ENCODE peak calls at places on chromosome X, in nine cellular contexts. B is fibroblast of lung, O is prostate gland, E is pancreas, R is colonic mucosa, S is DMS153, Q is mammary epithelial cell, P is NCI-H1092, Z is GM04504. F is an unnamed sample.

GRCh38 chrX:28794751-28795150 is 207.5 kb downstream of the IL1RAPL1 start:
- DNase-seq in O (no peak), Z (no peak), R (no peak), Q (no peak), S (no peak), P (no peak), B (no peak), E (no peak), F (no peak)

GRCh38 chrX:107978707-107979307 is 3.4 kb downstream of the TEX13B start:
- DNase-seq in P (no peak), O (no peak), Q (peak; percentile 12), B (peak; percentile 48), R (no peak), E (no peak), Z (peak; percentile 5), S (no peak), F (peak; percentile 5)

GRCh38 chrX:45063319-45064095 is 137.2 kb downstream of the DIPK2B start:
- DNase-seq in S (no peak), P (no peak), R (peak; percentile 23), O (peak; percentile 17), E (no peak), Z (no peak), B (no peak), Q (peak; percentile 63), F (no peak)

GRCh38 chrX:11509786-11510185 is 155.9 kb downstream of the ARHGAP6 start:
- DNase-seq in R (no peak), P (no peak), B (peak; percentile 31), S (no peak), E (no peak), Q (no peak), Z (no peak), O (no peak), F (no peak)

GRCh38 chrX:77436271-77436670 is 10.9 kb upstream of the FGF16 start:
- DNase-seq in R (no peak), B (no peak), Q (no peak), O (no peak), S (no peak), P (no peak), Z (no peak), E (no peak), F (no peak)

GRCh38 chrX:20143539-20143938 is 1.9 kb upstream of the EIF1AX start:
- DNase-seq in B (no peak), O (no peak), R (no peak), E (no peak), S (no peak), Q (no peak), P (no peak), Z (no peak), F (no peak)

GRCh38 chrX:2656243-2656836 is 34.8 kb upstream of the CD99 start:
- DNase-seq in R (no peak), B (no peak), P (no peak), O (no peak), Z (no peak), Q (no peak), E (no peak), S (no peak), F (no peak)

GRCh38 chrX:15714529-15714928 is 23.5 kb upstream of the CA5B start:
- DNase-seq in B (no peak), R (no peak), O (peak; percentile 12), E (no peak), P (no peak), S (peak; percentile 50), Q (peak; percentile 45), Z (no peak), F (no peak)

GRCh38 chrX:80667967-80668366 is 141.7 kb downstream of the BRWD3 start:
- DNase-seq in Q (no peak), B (no peak), S (no peak), R (no peak), Z (no peak), O (no peak), E (no peak), P (no peak), F (no peak)

GRCh38 chrX:1152090-1152489 is 60.4 kb downstream of the CRLF2 start:
- DNase-seq in B (no peak), Z (no peak), Q (no peak), O (no peak), S (no peak), E (no peak), R (no peak), P (no peak), F (no peak)

GRCh38 chrX:42944381-42944998 is 166.5 kb upstream of the PPP1R2C start:
- DNase-seq in P (no peak), B (no peak), E (no peak), O (no peak), Z (no peak), S (no peak), Q (no peak), R (no peak), F (no peak)

GRCh38 chrX:63747331-63747730 is 37.7 kb downstream of the ARHGEF9 start:
- DNase-seq in B (peak; percentile 43), R (no peak), E (no peak), Q (peak; percentile 42), O (no peak), P (no peak), S (no peak), Z (peak; percentile 29), F (no peak)

GRCh38 chrX:112734250-112734649 is 54.5 kb upstream of the LHFPL1 start:
- DNase-seq in Z (no peak), R (no peak), O (no peak), E (no peak), S (no peak), Q (no peak), P (no peak), B (no peak), F (no peak)

F was measured in NCI-H748 treated with DMSO at 0.1 percent for 48 hours.